ENCODE peak calls at places on chromosomes 16 and 17, in seven cellular contexts. H is T-helper 1 cell, F is AG20443, D is NCI-H2029, W is kidney glomerular epithelial cell, V is T-helper 9 cell, I is tibial nerve. M is an unnamed sample.

GRCh38 chr17:30091771-30092170 is 24.8 kb upstream of the NSRP1 start:
- DNase-seq in D (no peak), V (no peak), H (no peak), F (peak), I (no peak), W (peak), M (no peak)

GRCh38 chr17:42027961-42028790 is 8.3 kb downstream of the NKIRAS2 start:
- DNase-seq in W (peak), F (no peak), I (no peak), H (no peak), V (no peak), D (no peak), M (no peak)

GRCh38 chr16:84928679-84929420 is 82.5 kb downstream of the ZDHHC7 start:
- DNase-seq in V (no peak), H (no peak), I (peak), W (no peak), F (peak), D (no peak), M (no peak)

GRCh38 chr17:78747479-78747878 is 34.6 kb downstream of the CYTH1 start:
- DNase-seq in H (no peak), I (no peak), W (no peak), F (no peak), V (no peak), D (no peak), M (no peak)

GRCh38 chr16:15783985-15784384 is 72.8 kb downstream of the MYH11 start:
- DNase-seq in I (no peak), D (no peak), H (no peak), V (no peak), F (no peak), W (no peak), M (no peak)

GRCh38 chr16:84281077-84281476 is 13.6 kb upstream of the WFDC1 start:
- DNase-seq in D (no peak), I (no peak), W (no peak), F (no peak), H (no peak), V (no peak), M (no peak)

GRCh38 chr17:67157732-67158639 is 87.0 kb downstream of the HELZ start:
- DNase-seq in V (no peak), F (peak), D (no peak), I (no peak), W (peak), H (no peak), M (no peak)

GRCh38 chr16:23143391-23143790 is 5.9 kb downstream of the USP31 start:
- DNase-seq in F (no peak), W (no peak), V (no peak), D (no peak), H (no peak), I (no peak), M (no peak)

GRCh38 chr16:87060026-87060986 is 256.9 kb downstream of the C16orf95 start:
- DNase-seq in W (peak), V (no peak), F (no peak), H (no peak), D (no peak), I (no peak), M (no peak)

GRCh38 chr16:318628-319027 is 33.9 kb downstream of the AXIN1 start:
- DNase-seq in H (no peak), F (no peak), W (no peak), I (no peak), D (no peak), V (no peak), M (no peak)

GRCh38 chr17:69501591-69502468 is 87.3 kb downstream of the MAP2K6 start:
- DNase-seq in I (no peak), W (peak), F (peak), D (peak), V (no peak), H (no peak), M (no peak)

GRCh38 chr17:6666077-6666521 is 14.5 kb downstream of the C17orf100 start:
- DNase-seq in F (peak), H (peak), V (peak), D (peak), W (peak), I (peak), M (peak)

GRCh38 chr17:29549169-29549935 is 17.5 kb downstream of the ABHD15 start:
- DNase-seq in F (no peak), V (no peak), H (peak), I (no peak), W (no peak), D (no peak), M (no peak)

GRCh38 chr17:29241015-29241963 is 5.4 kb upstream of the CRYBA1 start:
- DNase-seq in F (peak), I (no peak), D (no peak), V (no peak), W (peak), H (peak), M (no peak)

GRCh38 chr17:64327201-64327930 is 63.3 kb downstream of the PECAM1 start:
- DNase-seq in I (no peak), V (no peak), F (no peak), H (no peak), W (no peak), D (no peak), M (no peak)

GRCh38 chr17:63431939-63432804 is 13.9 kb downstream of the CYB561 start:
- DNase-seq in W (no peak), F (no peak), V (no peak), D (peak), I (no peak), H (no peak), M (no peak)

M was measured in GM12892.